ENCODE peak calls at places on chromosomes 16 and 17, in nine cellular contexts. R is tibial artery, I is astrocyte, B is lung, W is heart left ventricle, Z is HCT116, E is IMR-90, L is hepatocyte, G is stomach. P is an unnamed sample.

GRCh38 chr17:65243838-65244237 is 106.7 kb downstream of the RGS9 start:
- DNase-seq in R (no peak), I (peak; percentile 59), B (peak; percentile 35), W (peak; percentile 38), Z (peak; percentile 86), E (peak; percentile 24), L (no peak), G (no peak), P (peak; percentile 17)

GRCh38 chr16:974001-974601 is 3.3 kb upstream of the LMF1 start:
- DNase-seq in R (no peak), I (no peak), B (no peak), W (no peak), Z (no peak), E (no peak), L (no peak), G (no peak), P (no peak)

GRCh38 chr17:309361-309888 is 43.2 kb downstream of the RPH3AL start:
- DNase-seq in R (no peak), I (no peak), B (no peak), W (peak; percentile 25), Z (no peak), E (no peak), L (no peak), G (no peak), P (peak; percentile 48)

GRCh38 chr17:3845361-3845753 is 689 bp downstream of the NCBP3 start:
- DNase-seq in R (no peak), I (no peak), B (no peak), W (no peak), Z (no peak), E (no peak), L (peak; percentile 30), G (no peak), P (peak; percentile 39)

GRCh38 chr16:55487048-55487803 is 8.2 kb downstream of the MMP2 start:
- DNase-seq in R (peak; percentile 79), I (peak; percentile 96), B (no peak), W (peak; percentile 70), Z (no peak), E (peak; percentile 92), L (peak; percentile 28), G (no peak), P (no peak)

GRCh38 chr16:66007717-66008116 is 358.8 kb upstream of the CDH5 start:
- DNase-seq in R (no peak), I (peak; percentile 94), B (no peak), W (no peak), Z (no peak), E (peak; percentile 93), L (peak; percentile 8), G (no peak), P (no peak)

GRCh38 chr16:87528690-87529579 is 36.1 kb upstream of the ZCCHC14 start:
- DNase-seq in R (no peak), I (no peak), B (no peak), W (no peak), Z (no peak), E (no peak), L (peak; percentile 31), G (no peak), P (no peak)

GRCh38 chr16:71360378-71360777 is 1.9 kb downstream of the CALB2 start:
- DNase-seq in R (no peak), I (peak; percentile 95), B (no peak), W (no peak), Z (peak; percentile 77), E (peak; percentile 94), L (peak; percentile 63), G (no peak), P (peak; percentile 42)

GRCh38 chr17:72118588-72119279 is 2.1 kb upstream of the SOX9 start:
- DNase-seq in R (peak; percentile 78), I (peak; percentile 76), B (peak; percentile 73), W (peak; percentile 65), Z (peak; percentile 58), E (peak; percentile 88), L (peak; percentile 88), G (peak; percentile 75), P (peak; percentile 37)

GRCh38 chr17:73109603-73110002 is 17.1 kb upstream of the SLC39A11 start:
- DNase-seq in R (no peak), I (no peak), B (no peak), W (no peak), Z (no peak), E (no peak), L (no peak), G (no peak), P (no peak)

GRCh38 chr16:25546781-25547180 is 145.0 kb upstream of the HS3ST4 start:
- DNase-seq in R (no peak), I (no peak), B (no peak), W (no peak), Z (no peak), E (no peak), L (no peak), G (no peak), P (no peak)

GRCh38 chr17:78724999-78725398 is 57.1 kb downstream of the CYTH1 start:
- DNase-seq in R (no peak), I (no peak), B (no peak), W (no peak), Z (no peak), E (no peak), L (no peak), G (no peak), P (no peak)
- H3K4me1 ChIP-seq in R (peaks cover 36% of the 10 kb centered on the region), I (peaks cover 11% of the 10 kb centered on the region), B (peaks cover 32% of the 10 kb centered on the region), W (peaks cover 54% of the 10 kb centered on the region), Z (peaks cover 7% of the 10 kb centered on the region), E (peaks cover 19% of the 10 kb centered on the region), L (peaks cover 45% of the 10 kb centered on the region), G (peaks cover 54% of the 10 kb centered on the region), P (no peaks in the 10 kb centered on the region)

GRCh38 chr17:79137791-79138190 is 63.2 kb downstream of the ENGASE start:
- DNase-seq in R (no peak), I (no peak), B (no peak), W (no peak), Z (no peak), E (no peak), L (no peak), G (no peak), P (no peak)
- H3K27me3 ChIP-seq in R (no peaks in the 10 kb centered on the region), I (no peaks in the 10 kb centered on the region), B (peaks cover 6% of the 10 kb centered on the region), W (peaks cover 94% of the 10 kb centered on the region), Z (peaks cover 48% of the 10 kb centered on the region), E (peaks cover 20% of the 10 kb centered on the region), L (peaks cover 20% of the 10 kb centered on the region), G (peaks cover 49% of the 10 kb centered on the region), P (no peaks in the 10 kb centered on the region)

DNA sequence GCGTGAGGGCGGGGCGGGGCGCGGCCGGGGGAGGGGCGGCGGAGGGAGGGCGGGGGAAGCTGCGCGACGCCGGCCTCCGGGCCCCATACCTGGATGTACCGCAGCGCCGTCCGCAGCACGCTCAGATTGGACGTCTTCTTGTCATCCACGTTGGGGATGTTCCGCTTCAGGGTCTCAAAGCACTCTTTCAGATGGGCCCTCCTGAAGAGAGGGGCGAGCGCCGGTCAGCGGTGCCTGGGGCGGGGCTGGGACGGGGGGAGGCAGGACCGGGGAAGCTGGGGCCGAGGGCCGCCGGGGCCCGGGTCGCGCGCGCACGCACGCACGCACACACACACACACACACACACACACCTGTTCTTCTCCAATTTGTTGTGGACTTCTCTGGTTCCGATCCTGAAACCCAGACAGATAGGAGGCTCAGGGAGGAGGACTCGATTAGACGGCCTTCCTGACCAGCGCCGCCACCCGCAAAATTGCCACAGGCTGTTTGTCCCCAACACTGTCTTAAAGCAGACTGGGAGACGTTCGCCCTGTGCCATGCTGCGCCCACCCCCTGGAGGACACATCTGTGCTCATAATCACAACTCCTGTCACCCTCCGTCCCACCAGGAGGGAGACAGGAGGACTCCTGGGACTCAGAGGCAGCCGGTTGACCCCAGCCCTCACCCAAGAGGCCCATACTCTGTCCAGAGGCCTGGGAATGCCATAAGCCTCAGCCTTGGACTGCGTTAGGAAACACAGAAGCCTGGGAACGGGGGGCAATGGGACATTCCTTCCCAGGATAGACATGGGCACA is 6.7 kb downstream of the MNT start:
- DNase-seq in R (no peak), I (no peak), B (no peak), W (no peak), Z (no peak), E (no peak), L (no peak), G (no peak), P (no peak)
- H3K4me1 ChIP-seq in R (peaks cover 63% of the 10 kb centered on the region), I (peaks cover 59% of the 10 kb centered on the region), B (peaks cover 49% of the 10 kb centered on the region), W (peaks cover 86% of the 10 kb centered on the region), Z (peaks cover 49% of the 10 kb centered on the region), E (peaks cover 42% of the 10 kb centered on the region), L (peaks cover 56% of the 10 kb centered on the region), G (peaks cover 81% of the 10 kb centered on the region), P (peaks cover 42% of the 10 kb centered on the region)

GRCh38 chr17:39612935-39613465 is 5.3 kb upstream of the NEUROD2 start:
- DNase-seq in R (no peak), I (no peak), B (no peak), W (no peak), Z (no peak), E (no peak), L (no peak), G (no peak), P (no peak)
- H3K27me3 ChIP-seq in R (no peaks in the 10 kb centered on the region), I (peaks cover 56% of the 10 kb centered on the region), B (peaks cover 13% of the 10 kb centered on the region), W (peaks cover 64% of the 10 kb centered on the region), Z (no peaks in the 10 kb centered on the region), E (peaks cover 69% of the 10 kb centered on the region), L (peaks cover 74% of the 10 kb centered on the region), G (peaks cover 20% of the 10 kb centered on the region), P (peaks cover 20% of the 10 kb centered on the region)

GRCh38 chr17:7439462-7440112 is at the start of gene FGF11:
- DNase-seq in R (no peak), I (no peak), B (no peak), W (no peak), Z (no peak), E (no peak), L (peak; percentile 40), G (no peak), P (no peak)

GRCh38 chr17:7440823-7441174 is 1.5 kb downstream of the FGF11 start:
- DNase-seq in R (no peak), I (peak; percentile 45), B (no peak), W (peak; percentile 62), Z (no peak), E (no peak), L (peak; percentile 67), G (no peak), P (peak; percentile 22)

GRCh38 chr17:7438656-7439460 is 454 bp upstream of the FGF11 start:
- DNase-seq in R (no peak), I (no peak), B (no peak), W (no peak), Z (no peak), E (no peak), L (no peak), G (no peak), P (no peak)

GRCh38 chr17:7441202-7441705 is 1.9 kb downstream of the FGF11 start:
- DNase-seq in R (no peak), I (no peak), B (no peak), W (no peak), Z (no peak), E (no peak), L (no peak), G (no peak), P (no peak)

GRCh38 chr17:7440113-7440822 is 956 bp downstream of the FGF11 start:
- DNase-seq in R (no peak), I (no peak), B (no peak), W (peak; percentile 72), Z (no peak), E (no peak), L (peak; percentile 78), G (peak; percentile 72), P (peak; percentile 26)
- H3K4me1 ChIP-seq in R (peaks cover 43% of the 10 kb centered on the region), I (peaks cover 35% of the 10 kb centered on the region), B (peaks cover 29% of the 10 kb centered on the region), W (peaks cover 65% of the 10 kb centered on the region), Z (peaks cover 25% of the 10 kb centered on the region), E (peaks cover 19% of the 10 kb centered on the region), L (peaks cover 53% of the 10 kb centered on the region), G (peaks cover 61% of the 10 kb centered on the region), P (peaks cover 33% of the 10 kb centered on the region)

P was measured in endothelial cell of umbilical vein.